ENCODE peak calls at places on chromosomes 11 and 22, in eight cellular contexts. W, M, U, P, S, O, Y and D are unnamed samples.

GRCh38 chr11:329886-330253 is 9.2 kb upstream of the IFITM3 start:
- DNase-seq in W (no peak), M (no peak), U (no peak), P (peak; percentile 24), S (no peak), O (no peak), Y (no peak), D (no peak)

GRCh38 chr11:36376315-36376887 is 80.3 kb downstream of the PRR5L start:
- DNase-seq in W (peak; percentile 33), M (peak; percentile 35), U (peak; percentile 43), P (peak; percentile 59), S (no peak), O (no peak), Y (peak; percentile 60), D (no peak)

GRCh38 chr11:83051760-83052671 is 19.7 kb downstream of the RAB30 start:
- DNase-seq in W (peak; percentile 61), M (no peak), U (peak; percentile 81), P (no peak), S (no peak), O (peak; percentile 97), Y (peak; percentile 96), D (no peak)

GRCh38 chr11:108007819-108008218 is 879 bp upstream of the CUL5 start:
- DNase-seq in W (peak; percentile 36), M (peak; percentile 18), U (no peak), P (no peak), S (no peak), O (no peak), Y (no peak), D (no peak)

GRCh38 chr11:126444072-126444471 is 88.6 kb downstream of the ST3GAL4 start:
- DNase-seq in W (no peak), M (no peak), U (no peak), P (no peak), S (no peak), O (no peak), Y (peak; percentile 32), D (no peak)

GRCh38 chr22:42050641-42051040 is 20.0 kb downstream of the NAGA start:
- DNase-seq in W (no peak), M (no peak), U (no peak), P (no peak), S (no peak), O (no peak), Y (no peak), D (no peak)

GRCh38 chr22:30277547-30278344 is 11.1 kb upstream of the OSM start:
- DNase-seq in W (no peak), M (no peak), U (peak; percentile 78), P (no peak), S (no peak), O (peak; percentile 41), Y (peak; percentile 82), D (no peak)

GRCh38 chr22:29394931-29395581 is 6.7 kb upstream of the AP1B1 start:
- DNase-seq in W (peak; percentile 68), M (peak; percentile 75), U (peak; percentile 57), P (peak; percentile 72), S (peak; percentile 48), O (peak; percentile 74), Y (peak; percentile 83), D (no peak)

GRCh38 chr11:134469627-134470026 is 57.6 kb upstream of the B3GAT1 start:
- DNase-seq in W (no peak), M (no peak), U (no peak), P (no peak), S (peak; percentile 24), O (peak; percentile 7), Y (no peak), D (no peak)

GRCh38 chr11:20093775-20094174 is 66.5 kb downstream of the DBX1 start:
- DNase-seq in W (no peak), M (no peak), U (no peak), P (no peak), S (no peak), O (no peak), Y (peak; percentile 29), D (no peak)

GRCh38 chr11:112087212-112087611 is 539 bp downstream of the SDHD start:
- DNase-seq in W (no peak), M (no peak), U (no peak), P (no peak), S (no peak), O (peak; percentile 8), Y (peak; percentile 42), D (no peak)

GRCh38 chr11:102237096-102237735 is 80.1 kb upstream of the BIRC3 start:
- DNase-seq in W (no peak), M (no peak), U (peak; percentile 72), P (no peak), S (no peak), O (peak; percentile 39), Y (peak; percentile 72), D (peak; percentile 74)

GRCh38 chr22:18028817-18029527 is 4.6 kb upstream of the MICAL3 start:
- DNase-seq in W (no peak), M (no peak), U (peak; percentile 40), P (no peak), S (no peak), O (peak; percentile 19), Y (no peak), D (no peak)

GRCh38 chr11:1647901-1648721 is 18.5 kb downstream of the KRTAP5-5 start:
- DNase-seq in W (peak; percentile 9), M (no peak), U (no peak), P (peak; percentile 45), S (no peak), O (no peak), Y (no peak), D (no peak)

GRCh38 chr11:1072116-1072820 is 2.4 kb upstream of the MUC2 start:
- DNase-seq in W (peak; percentile 14), M (no peak), U (no peak), P (no peak), S (peak; percentile 32), O (peak; percentile 91), Y (peak; percentile 48), D (no peak)

GRCh38 chr11:78564889-78565467 is 9.7 kb downstream of the NARS2 start:
- DNase-seq in W (no peak), M (no peak), U (no peak), P (no peak), S (no peak), O (peak; percentile 24), Y (peak; percentile 10), D (no peak)

GRCh38 chr22:50185384-50186087 is at the start of gene TRABD:
- DNase-seq in W (peak; percentile 91), M (peak; percentile 90), U (peak; percentile 81), P (peak; percentile 92), S (peak; percentile 70), O (peak; percentile 82), Y (peak; percentile 96), D (peak; percentile 98)

GRCh38 chr11:112042161-112042960 is 17.2 kb downstream of the DLAT start:
- DNase-seq in W (no peak), M (no peak), U (peak; percentile 39), P (no peak), S (peak; percentile 64), O (peak; percentile 41), Y (peak; percentile 82), D (no peak)

GRCh38 chr22:17083811-17084540 is 824 bp upstream of the IL17RA start:
- DNase-seq in W (peak; percentile 44), M (no peak), U (no peak), P (peak; percentile 56), S (no peak), O (no peak), Y (peak; percentile 56), D (no peak)

GRCh38 chr22:46754110-46754799 is 8.2 kb upstream of the TBC1D22A start:
- DNase-seq in W (peak; percentile 73), M (peak; percentile 94), U (peak; percentile 94), P (peak; percentile 91), S (peak; percentile 90), O (peak; percentile 91), Y (peak; percentile 100), D (peak; percentile 97)

GRCh38 chr22:46754826-46755225 is 7.6 kb upstream of the TBC1D22A start:
- DNase-seq in W (no peak), M (no peak), U (no peak), P (no peak), S (no peak), O (no peak), Y (no peak), D (no peak)

GRCh38 chr22:46757104-46757503 is 5.3 kb upstream of the TBC1D22A start:
- DNase-seq in W (no peak), M (no peak), U (no peak), P (peak; percentile 78), S (no peak), O (no peak), Y (no peak), D (no peak)

GRCh38 chr22:46758098-46758497 is 4.4 kb upstream of the TBC1D22A start:
- DNase-seq in W (no peak), M (no peak), U (no peak), P (no peak), S (no peak), O (no peak), Y (no peak), D (no peak)

DNA sequence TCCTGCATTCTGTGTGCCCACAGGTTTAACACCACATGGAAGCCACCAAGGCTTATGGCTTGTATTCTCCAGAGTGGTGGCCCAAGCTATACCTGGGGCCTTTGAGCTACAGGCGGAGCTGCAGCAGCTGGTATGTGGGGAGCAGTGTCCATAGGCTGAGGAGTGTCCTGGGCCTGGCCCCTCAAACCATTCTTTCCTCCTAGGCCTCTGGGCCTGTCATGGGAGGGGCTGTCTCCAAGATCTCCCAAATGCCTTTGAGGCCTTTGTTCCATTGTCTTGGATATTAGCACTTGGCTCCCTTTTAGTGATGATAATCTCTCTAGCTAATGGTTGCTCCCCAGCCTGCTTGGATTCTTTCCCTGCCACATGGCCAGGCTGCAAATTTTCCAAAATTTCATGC is 6.4 kb upstream of the TBC1D22A start:
- DNase-seq in W (no peak), M (no peak), U (no peak), P (no peak), S (no peak), O (no peak), Y (no peak), D (no peak)
- H3K4me1 ChIP-seq in W (peaks cover 7% of the 10 kb centered on the region), M (peaks cover 34% of the 10 kb centered on the region), U (peaks cover 10% of the 10 kb centered on the region), P (peaks cover 6% of the 10 kb centered on the region), S (peaks cover 35% of the 10 kb centered on the region), O (peaks cover 18% of the 10 kb centered on the region), Y (peaks cover 15% of the 10 kb centered on the region), D (peaks cover 27% of the 10 kb centered on the region)

GRCh38 chr22:22791438-22792181 is 96.0 kb upstream of the IGLL5 start:
- DNase-seq in W (no peak), M (no peak), U (no peak), P (no peak), S (no peak), O (no peak), Y (no peak), D (peak; percentile 85)
- H3K4me1 ChIP-seq in W (no peaks in the 10 kb centered on the region), M (no peaks in the 10 kb centered on the region), U (no peaks in the 10 kb centered on the region), P (no peaks in the 10 kb centered on the region), S (no peaks in the 10 kb centered on the region), O (no peaks in the 10 kb centered on the region), Y (no peaks in the 10 kb centered on the region), D (no peaks in the 10 kb centered on the region)

DNA sequence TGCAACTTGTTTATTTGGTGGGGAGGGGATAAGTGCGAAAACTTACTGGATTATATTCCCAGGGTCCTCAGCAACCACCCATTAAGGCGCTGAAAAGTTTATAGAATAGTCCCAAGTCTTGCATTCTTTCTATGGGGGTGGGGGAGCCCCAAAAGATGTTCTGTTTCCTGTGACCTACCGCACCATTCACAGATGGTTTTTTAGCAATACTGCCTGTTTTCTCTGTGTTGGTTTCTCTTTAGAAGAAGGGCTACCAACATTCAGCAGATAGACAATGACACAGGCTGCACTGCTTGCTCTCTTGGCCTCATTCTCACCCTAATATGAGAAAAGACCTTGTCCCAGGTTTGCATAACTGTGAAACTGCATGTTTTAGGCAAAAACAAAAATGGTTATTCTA is 86.5 kb downstream of the FAM76B start:
- DNase-seq in W (no peak), M (no peak), U (no peak), P (no peak), S (no peak), O (no peak), Y (no peak), D (no peak)
- H3K4me1 ChIP-seq in W (peaks cover 8% of the 10 kb centered on the region), M (peaks cover 21% of the 10 kb centered on the region), U (peaks cover 25% of the 10 kb centered on the region), P (no peaks in the 10 kb centered on the region), S (peaks cover 3% of the 10 kb centered on the region), O (no peaks in the 10 kb centered on the region), Y (peaks cover 46% of the 10 kb centered on the region), D (peaks cover 79% of the 10 kb centered on the region)

GRCh38 chr11:85021066-85021465 is 606.1 kb downstream of the DLG2 start:
- DNase-seq in W (no peak), M (no peak), U (no peak), P (no peak), S (no peak), O (no peak), Y (peak; percentile 28), D (no peak)
- H3K4me1 ChIP-seq in W (no peaks in the 10 kb centered on the region), M (no peaks in the 10 kb centered on the region), U (no peaks in the 10 kb centered on the region), P (no peaks in the 10 kb centered on the region), S (no peaks in the 10 kb centered on the region), O (no peaks in the 10 kb centered on the region), Y (no peaks in the 10 kb centered on the region), D (no peaks in the 10 kb centered on the region)